ENCODE peak calls at places on chromosome 1, in nine cellular contexts. One of them, this sample, is unnamed.

GRCh38 chr1:206776239-206776638 is 3.9 kb upstream of the IL10 start:
- DNase-seq in uterus: no peak
- DNase-seq in upper lobe of right lung: no peak
- DNase-seq in heart left ventricle: no peak
- DNase-seq in Panc1: no peak
- DNase-seq in spleen: no peak
- DNase-seq in stomach: no peak
- DNase-seq in psoas muscle: no peak
- DNase-seq in fibroblast of lung: peak; percentile 9
- DNase-seq in this sample: no peak

GRCh38 chr1:46479744-46480350 is 9.8 kb upstream of the DMBX1 start:
- DNase-seq in heart left ventricle: no peak
- DNase-seq in psoas muscle: no peak
- DNase-seq in uterus: no peak
- DNase-seq in Panc1: no peak
- DNase-seq in stomach: no peak
- DNase-seq in fibroblast of lung: no peak
- DNase-seq in upper lobe of right lung: no peak
- DNase-seq in spleen: peak; percentile 41
- DNase-seq in this sample: no peak

GRCh38 chr1:30313584-30313983 is 409.8 kb downstream of the MATN1 start:
- DNase-seq in heart left ventricle: no peak
- DNase-seq in upper lobe of right lung: no peak
- DNase-seq in fibroblast of lung: no peak
- DNase-seq in uterus: no peak
- DNase-seq in stomach: peak; percentile 16
- DNase-seq in psoas muscle: no peak
- DNase-seq in spleen: peak; percentile 45
- DNase-seq in Panc1: no peak
- DNase-seq in this sample: no peak

GRCh38 chr1:55699151-55699695 is 484.1 kb upstream of the USP24 start:
- DNase-seq in fibroblast of lung: no peak
- DNase-seq in Panc1: no peak
- DNase-seq in upper lobe of right lung: no peak
- DNase-seq in stomach: no peak
- DNase-seq in heart left ventricle: no peak
- DNase-seq in psoas muscle: no peak
- DNase-seq in spleen: no peak
- DNase-seq in uterus: no peak
- DNase-seq in this sample: no peak

GRCh38 chr1:37734629-37735591 is 30.0 kb downstream of the EPHA10 start:
- DNase-seq in spleen: no peak
- DNase-seq in uterus: no peak
- DNase-seq in fibroblast of lung: no peak
- DNase-seq in psoas muscle: peak; percentile 52
- DNase-seq in Panc1: no peak
- DNase-seq in upper lobe of right lung: no peak
- DNase-seq in heart left ventricle: no peak
- DNase-seq in stomach: no peak
- DNase-seq in this sample: no peak

GRCh38 chr1:153540394-153541361 is at the start of gene S100A5:
- DNase-seq in stomach: no peak
- DNase-seq in uterus: no peak
- DNase-seq in psoas muscle: no peak
- DNase-seq in spleen: peak; percentile 82
- DNase-seq in upper lobe of right lung: peak; percentile 58
- DNase-seq in heart left ventricle: no peak
- DNase-seq in Panc1: no peak
- DNase-seq in fibroblast of lung: peak; percentile 41
- DNase-seq in this sample: peak; percentile 55

GRCh38 chr1:24805534-24806301 is 60.5 kb downstream of the CLIC4 start:
- DNase-seq in fibroblast of lung: peak; percentile 75
- DNase-seq in stomach: no peak
- DNase-seq in heart left ventricle: no peak
- DNase-seq in upper lobe of right lung: no peak
- DNase-seq in Panc1: no peak
- DNase-seq in uterus: no peak
- DNase-seq in psoas muscle: no peak
- DNase-seq in spleen: no peak
- DNase-seq in this sample: peak; percentile 64

GRCh38 chr1:19945914-19946313 is 22.5 kb upstream of the PLA2G2E start:
- DNase-seq in psoas muscle: no peak
- DNase-seq in spleen: no peak
- DNase-seq in stomach: no peak
- DNase-seq in fibroblast of lung: no peak
- DNase-seq in heart left ventricle: no peak
- DNase-seq in upper lobe of right lung: no peak
- DNase-seq in Panc1: no peak
- DNase-seq in uterus: no peak
- DNase-seq in this sample: no peak

GRCh38 chr1:17427696-17428660 is 11.5 kb downstream of the RCC2 start:
- DNase-seq in spleen: no peak
- DNase-seq in psoas muscle: no peak
- DNase-seq in Panc1: no peak
- DNase-seq in heart left ventricle: peak; percentile 39
- DNase-seq in upper lobe of right lung: no peak
- DNase-seq in stomach: peak; percentile 46
- DNase-seq in fibroblast of lung: no peak
- DNase-seq in uterus: no peak
- DNase-seq in this sample: no peak

GRCh38 chr1:64933296-64934070 is 32.9 kb downstream of the JAK1 start:
- DNase-seq in stomach: no peak
- DNase-seq in heart left ventricle: peak; percentile 30
- DNase-seq in psoas muscle: peak; percentile 76
- DNase-seq in fibroblast of lung: peak; percentile 96
- DNase-seq in uterus: peak; percentile 35
- DNase-seq in upper lobe of right lung: no peak
- DNase-seq in spleen: no peak
- DNase-seq in Panc1: no peak
- DNase-seq in this sample: peak; percentile 95

GRCh38 chr1:64935551-64936158 is 30.7 kb downstream of the JAK1 start:
- DNase-seq in upper lobe of right lung: no peak
- DNase-seq in psoas muscle: no peak
- DNase-seq in Panc1: no peak
- DNase-seq in fibroblast of lung: no peak
- DNase-seq in uterus: no peak
- DNase-seq in stomach: no peak
- DNase-seq in heart left ventricle: no peak
- DNase-seq in spleen: no peak
- DNase-seq in this sample: no peak

GRCh38 chr1:64936958-64937357 is 29.4 kb downstream of the JAK1 start:
- DNase-seq in upper lobe of right lung: no peak
- DNase-seq in Panc1: no peak
- DNase-seq in fibroblast of lung: peak; percentile 36
- DNase-seq in stomach: no peak
- DNase-seq in psoas muscle: peak; percentile 75
- DNase-seq in heart left ventricle: no peak
- DNase-seq in uterus: no peak
- DNase-seq in spleen: no peak
- DNase-seq in this sample: peak; percentile 72

GRCh38 chr1:64932962-64933295 is 33.4 kb downstream of the JAK1 start:
- DNase-seq in Panc1: no peak
- DNase-seq in stomach: no peak
- DNase-seq in spleen: no peak
- DNase-seq in uterus: no peak
- DNase-seq in fibroblast of lung: no peak
- DNase-seq in upper lobe of right lung: no peak
- DNase-seq in psoas muscle: no peak
- DNase-seq in heart left ventricle: no peak
- DNase-seq in this sample: no peak

DNA sequence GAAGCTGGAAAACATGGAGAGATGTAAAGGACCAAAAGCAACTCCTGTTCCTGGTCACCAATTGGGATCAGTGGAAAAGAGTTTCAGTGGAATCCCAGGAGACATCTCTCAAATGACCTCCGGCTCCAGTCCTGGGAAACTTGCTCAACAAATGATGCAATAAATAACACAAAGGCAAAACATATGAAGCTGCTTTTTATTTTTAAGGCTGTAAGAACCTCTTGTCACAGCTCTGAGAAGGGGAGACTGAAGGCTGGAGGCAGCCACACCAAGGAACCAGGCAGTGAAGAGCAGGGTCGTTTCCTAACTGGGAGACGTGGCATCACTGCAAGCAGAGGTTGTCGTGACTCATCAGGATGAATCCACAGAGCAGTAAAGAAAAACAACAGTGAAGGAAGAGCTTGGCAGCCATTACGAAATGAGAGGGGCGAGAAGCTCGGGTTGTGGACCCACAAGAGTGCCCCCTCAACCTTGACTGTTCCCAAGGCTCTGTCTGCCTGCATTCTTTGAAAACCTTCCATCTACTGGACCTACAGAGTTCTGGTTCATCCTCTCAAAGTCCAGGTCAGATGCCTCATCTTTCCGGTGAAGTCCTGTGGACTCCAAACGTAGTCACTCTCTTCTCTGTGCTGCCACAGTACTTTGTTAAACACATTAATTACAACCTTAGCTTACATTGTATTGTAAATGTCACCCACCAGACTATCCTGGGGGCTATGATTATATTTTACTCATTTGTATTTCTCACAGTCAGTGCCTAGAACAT is 32.1 kb downstream of the JAK1 start:
- DNase-seq in Panc1: no peak
- DNase-seq in uterus: peak; percentile 34
- DNase-seq in spleen: no peak
- DNase-seq in heart left ventricle: no peak
- DNase-seq in psoas muscle: peak; percentile 63
- DNase-seq in stomach: no peak
- DNase-seq in fibroblast of lung: peak; percentile 87
- DNase-seq in upper lobe of right lung: no peak
- DNase-seq in this sample: peak; percentile 90
- H3K4me1 ChIP-seq in Panc1: peaks cover 34% of the 10 kb centered on the region
- H3K4me1 ChIP-seq in uterus: peaks cover 4% of the 10 kb centered on the region
- H3K4me1 ChIP-seq in spleen: peaks cover 58% of the 10 kb centered on the region
- H3K4me1 ChIP-seq in heart left ventricle: peaks cover 11% of the 10 kb centered on the region
- H3K4me1 ChIP-seq in psoas muscle: peaks cover 63% of the 10 kb centered on the region
- H3K4me1 ChIP-seq in stomach: peaks cover 34% of the 10 kb centered on the region
- H3K4me1 ChIP-seq in fibroblast of lung: peaks cover 20% of the 10 kb centered on the region
- H3K4me1 ChIP-seq in upper lobe of right lung: peaks cover 48% of the 10 kb centered on the region
- H3K4me1 ChIP-seq in this sample: peaks cover 48% of the 10 kb centered on the region

DNA sequence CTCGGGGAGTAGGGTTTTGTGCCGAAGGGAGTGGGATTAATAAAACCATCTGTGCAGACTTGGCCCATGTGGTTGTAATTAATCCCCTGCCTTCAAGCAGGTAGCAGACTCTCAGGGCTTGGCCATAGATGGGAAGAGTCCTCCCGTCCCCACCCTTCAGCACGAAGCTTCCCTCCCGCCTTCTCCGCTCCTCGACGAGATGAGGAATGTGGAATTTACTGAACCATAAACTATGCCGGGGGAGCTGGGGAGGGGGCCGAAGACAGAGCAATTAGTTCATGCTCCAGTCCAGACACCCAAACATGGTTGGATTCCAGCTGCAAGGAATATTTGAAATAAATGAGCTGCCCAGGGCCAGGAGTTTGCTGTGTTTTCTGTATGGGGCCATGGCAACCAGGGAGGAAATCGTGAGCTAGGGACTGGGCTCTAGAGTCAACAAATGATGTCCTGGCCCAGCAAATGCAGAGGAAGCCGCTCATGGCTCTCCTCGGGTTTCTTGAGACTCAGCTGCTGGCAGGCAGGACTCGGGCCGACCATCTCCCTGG is 78.8 kb downstream of the SPSB1 start:
- DNase-seq in uterus: peak; percentile 80
- DNase-seq in fibroblast of lung: peak; percentile 70
- DNase-seq in Panc1: no peak
- DNase-seq in stomach: peak; percentile 38
- DNase-seq in spleen: no peak
- DNase-seq in heart left ventricle: peak; percentile 61
- DNase-seq in psoas muscle: peak; percentile 86
- DNase-seq in upper lobe of right lung: no peak
- DNase-seq in this sample: peak; percentile 85
- H3K4me1 ChIP-seq in uterus: peaks cover 27% of the 10 kb centered on the region
- H3K4me1 ChIP-seq in fibroblast of lung: peaks cover 5% of the 10 kb centered on the region
- H3K4me1 ChIP-seq in Panc1: peaks cover 46% of the 10 kb centered on the region
- H3K4me1 ChIP-seq in stomach: peaks cover 38% of the 10 kb centered on the region
- H3K4me1 ChIP-seq in spleen: no peaks in the 10 kb centered on the region
- H3K4me1 ChIP-seq in heart left ventricle: no peaks in the 10 kb centered on the region
- H3K4me1 ChIP-seq in psoas muscle: peaks cover 19% of the 10 kb centered on the region
- H3K4me1 ChIP-seq in upper lobe of right lung: peaks cover 29% of the 10 kb centered on the region
- H3K4me1 ChIP-seq in this sample: peaks cover 31% of the 10 kb centered on the region

GRCh38 chr1:9278114-9278513 is 14.6 kb upstream of the SPSB1 start:
- DNase-seq in psoas muscle: peak; percentile 77
- DNase-seq in stomach: no peak
- DNase-seq in heart left ventricle: no peak
- DNase-seq in uterus: no peak
- DNase-seq in Panc1: no peak
- DNase-seq in upper lobe of right lung: no peak
- DNase-seq in fibroblast of lung: no peak
- DNase-seq in spleen: peak; percentile 37
- DNase-seq in this sample: no peak

GRCh38 chr1:9280015-9280860 is 12.5 kb upstream of the SPSB1 start:
- DNase-seq in fibroblast of lung: peak; percentile 89
- DNase-seq in uterus: peak; percentile 47
- DNase-seq in upper lobe of right lung: no peak
- DNase-seq in heart left ventricle: no peak
- DNase-seq in stomach: peak; percentile 55
- DNase-seq in psoas muscle: peak; percentile 88
- DNase-seq in Panc1: no peak
- DNase-seq in spleen: peak; percentile 67
- DNase-seq in this sample: peak; percentile 95

GRCh38 chr1:9279172-9279840 is 13.4 kb upstream of the SPSB1 start:
- DNase-seq in uterus: no peak
- DNase-seq in upper lobe of right lung: no peak
- DNase-seq in psoas muscle: peak; percentile 39
- DNase-seq in fibroblast of lung: no peak
- DNase-seq in spleen: peak; percentile 73
- DNase-seq in heart left ventricle: no peak
- DNase-seq in stomach: no peak
- DNase-seq in Panc1: no peak
- DNase-seq in this sample: no peak

GRCh38 chr1:9281071-9281827 is 11.4 kb upstream of the SPSB1 start:
- DNase-seq in heart left ventricle: no peak
- DNase-seq in stomach: no peak
- DNase-seq in Panc1: no peak
- DNase-seq in upper lobe of right lung: no peak
- DNase-seq in spleen: no peak
- DNase-seq in uterus: no peak
- DNase-seq in psoas muscle: peak; percentile 64
- DNase-seq in fibroblast of lung: no peak
- DNase-seq in this sample: peak; percentile 38

GRCh38 chr1:9278585-9279153 is 14.0 kb upstream of the SPSB1 start:
- DNase-seq in uterus: no peak
- DNase-seq in stomach: no peak
- DNase-seq in upper lobe of right lung: no peak
- DNase-seq in psoas muscle: peak; percentile 41
- DNase-seq in heart left ventricle: no peak
- DNase-seq in fibroblast of lung: no peak
- DNase-seq in Panc1: no peak
- DNase-seq in spleen: peak; percentile 51
- DNase-seq in this sample: no peak
- H3K4me1 ChIP-seq in uterus: no peaks in the 10 kb centered on the region
- H3K4me1 ChIP-seq in stomach: peaks cover 8% of the 10 kb centered on the region
- H3K4me1 ChIP-seq in upper lobe of right lung: peaks cover 15% of the 10 kb centered on the region
- H3K4me1 ChIP-seq in psoas muscle: peaks cover 29% of the 10 kb centered on the region
- H3K4me1 ChIP-seq in heart left ventricle: no peaks in the 10 kb centered on the region
- H3K4me1 ChIP-seq in fibroblast of lung: peaks cover 41% of the 10 kb centered on the region
- H3K4me1 ChIP-seq in Panc1: peaks cover 60% of the 10 kb centered on the region
- H3K4me1 ChIP-seq in spleen: peaks cover 5% of the 10 kb centered on the region
- H3K4me1 ChIP-seq in this sample: peaks cover 59% of the 10 kb centered on the region

DNA sequence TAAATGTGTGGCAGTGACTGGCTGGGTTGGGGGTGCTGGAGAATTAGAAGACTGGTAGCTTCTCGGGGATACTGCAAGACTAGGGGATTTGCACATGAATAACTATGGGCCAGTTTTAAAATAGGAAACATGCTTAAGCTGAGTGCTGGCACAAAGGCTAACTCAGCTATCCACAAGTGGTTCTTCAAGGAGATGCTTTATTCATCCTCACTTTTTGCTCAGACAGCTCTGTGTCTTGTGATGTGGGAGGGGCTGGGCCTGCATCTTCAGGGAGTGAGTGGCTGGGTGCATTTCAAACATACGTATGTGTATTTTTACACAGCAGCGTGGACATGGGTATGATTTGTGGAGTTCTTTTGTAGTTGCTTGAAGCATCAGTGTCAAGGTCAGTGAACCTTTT is 2.3 kb downstream of the COQ8A start:
- DNase-seq in heart left ventricle: no peak
- DNase-seq in spleen: no peak
- DNase-seq in Panc1: no peak
- DNase-seq in fibroblast of lung: no peak
- DNase-seq in stomach: no peak
- DNase-seq in psoas muscle: no peak
- DNase-seq in upper lobe of right lung: no peak
- DNase-seq in uterus: no peak
- DNase-seq in this sample: no peak
- H3K4me1 ChIP-seq in heart left ventricle: peaks cover 27% of the 10 kb centered on the region
- H3K4me1 ChIP-seq in spleen: peaks cover 47% of the 10 kb centered on the region
- H3K4me1 ChIP-seq in Panc1: peaks cover 38% of the 10 kb centered on the region
- H3K4me1 ChIP-seq in fibroblast of lung: peaks cover 7% of the 10 kb centered on the region
- H3K4me1 ChIP-seq in stomach: peaks cover 74% of the 10 kb centered on the region
- H3K4me1 ChIP-seq in psoas muscle: peaks cover 54% of the 10 kb centered on the region
- H3K4me1 ChIP-seq in upper lobe of right lung: peaks cover 50% of the 10 kb centered on the region
- H3K4me1 ChIP-seq in uterus: peaks cover 3% of the 10 kb centered on the region
- H3K4me1 ChIP-seq in this sample: peaks cover 60% of the 10 kb centered on the region

This sample was measured in adipocyte.